ENCODE peak calls at places on chromosomes 1 and 21, in seven cellular contexts. N, B, T, U, Q, K and O are unnamed samples.

GRCh38 chr1:1916882-1917281 is 1.8 kb downstream of the CALML6 start:
- DNase-seq in K (no peak), N (no peak), T (no peak), B (no peak), Q (no peak), U (no peak), O (no peak)

GRCh38 chr1:151935154-151935553 is 25.8 kb upstream of the THEM4 start:
- DNase-seq in T (no peak), N (peak), Q (no peak), U (no peak), K (no peak), B (no peak), O (no peak)

GRCh38 chr1:8430476-8430875 is 112.6 kb downstream of the SLC45A1 start:
- DNase-seq in K (no peak), B (no peak), N (no peak), U (no peak), T (no peak), Q (no peak), O (no peak)

GRCh38 chr1:205951746-205952145 is 8.5 kb upstream of the SLC26A9 start:
- DNase-seq in N (no peak), Q (no peak), K (no peak), U (no peak), T (no peak), B (no peak), O (no peak)

GRCh38 chr21:44919913-44920693 is 596 bp downstream of the ITGB2 start:
- DNase-seq in N (no peak), K (peak), U (no peak), B (no peak), T (no peak), Q (no peak), O (no peak)

GRCh38 chr1:65141394-65141793 is 6.6 kb upstream of the AK4 start:
- DNase-seq in N (no peak), B (no peak), U (no peak), T (no peak), Q (no peak), K (no peak), O (no peak)

GRCh38 chr1:112614460-112615065 is 4.4 kb downstream of the ST7L start:
- DNase-seq in U (no peak), K (no peak), N (peak), B (no peak), Q (no peak), T (no peak), O (no peak)

GRCh38 chr1:89911186-89911976 is 83.5 kb upstream of the ZNF326 start:
- DNase-seq in K (no peak), T (no peak), B (no peak), Q (no peak), N (peak), U (no peak), O (no peak)

GRCh38 chr1:100606438-100606837 is 68.5 kb downstream of the GPR88 start:
- DNase-seq in Q (no peak), T (no peak), N (peak), U (no peak), K (peak), B (no peak), O (peak)

DNA sequence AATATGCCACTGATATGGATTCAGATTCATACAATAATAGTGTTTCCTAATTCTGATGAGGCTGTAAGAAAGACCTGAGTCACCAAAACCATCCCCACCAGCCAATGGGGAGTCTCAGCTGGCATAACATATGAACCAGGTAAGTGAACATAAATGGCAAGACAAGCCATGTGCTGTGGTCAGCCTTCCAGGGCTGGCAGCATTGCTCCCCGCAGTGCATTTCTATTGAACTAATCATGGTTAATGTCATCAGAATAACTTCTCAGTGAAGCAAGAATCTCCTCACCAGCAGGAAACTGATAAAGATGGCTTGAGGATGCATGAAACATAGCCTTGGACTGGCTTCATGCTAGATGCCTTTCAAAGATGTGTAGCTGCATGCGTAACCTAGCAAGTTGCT is 87.9 kb downstream of the NTNG1 start:
- DNase-seq in N (peak), K (no peak), U (no peak), B (no peak), Q (no peak), T (no peak), O (no peak)
- TF ChIP-seq CTCF in N (no peak), K (no peak), U (no peak), B (no peak), Q (no peak), T (no peak), O (no peak)

DNA sequence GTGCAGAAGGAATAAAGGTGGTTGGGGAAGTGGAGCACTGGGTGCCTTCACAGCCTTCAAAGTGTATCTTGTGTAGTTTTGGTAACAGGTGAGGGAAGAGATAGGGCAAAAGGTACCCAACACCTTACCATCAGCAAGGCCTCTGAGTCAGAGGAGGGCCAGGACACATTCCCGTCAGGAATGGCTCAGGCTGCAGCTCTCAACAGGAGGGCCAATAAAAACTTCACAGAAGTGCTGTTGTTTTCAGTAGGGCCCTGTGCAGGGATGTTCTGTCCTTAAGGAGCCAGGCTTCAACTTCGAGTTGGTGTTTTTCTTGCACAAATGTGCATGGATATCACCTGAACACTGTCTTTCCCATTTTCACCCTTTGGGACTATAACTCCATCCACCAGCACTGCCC is 333.4 kb downstream of the ASTN1 start:
- DNase-seq in B (no peak), U (no peak), Q (no peak), K (no peak), N (no peak), T (no peak), O (no peak)
- H3K27ac ChIP-seq in B (no peak), U (no peak), Q (no peak), K (no peak), N (no peak), T (no peak), O (no peak)

GRCh38 chr1:160767417-160768294 is 28.3 kb upstream of the LY9 start:
- DNase-seq in U (no peak), N (no peak), K (no peak), B (no peak), T (no peak), Q (no peak), O (no peak)

GRCh38 chr1:160773088-160773487 is 22.9 kb upstream of the LY9 start:
- DNase-seq in T (no peak), B (no peak), Q (no peak), N (no peak), U (no peak), K (no peak), O (no peak)

GRCh38 chr1:160763993-160764392 is 24.9 kb downstream of the SLAMF7 start:
- DNase-seq in K (no peak), U (no peak), Q (no peak), T (no peak), B (no peak), N (no peak), O (no peak)

GRCh38 chr1:160768295-160768657 is 27.7 kb upstream of the LY9 start:
- DNase-seq in N (no peak), Q (no peak), U (no peak), K (peak), B (no peak), T (no peak), O (no peak)
- H3K4me3 ChIP-seq in N (no peak), Q (no peak), U (no peak), K (peak), B (no peak), T (no peak), O (no peak)

GRCh38 chr1:9455487-9456237 is 83.6 kb upstream of the SLC25A33 start:
- DNase-seq in T (no peak), K (peak), B (no peak), Q (peak), U (peak), N (peak), O (no peak)

GRCh38 chr1:9454094-9454418 is 85.2 kb upstream of the SLC25A33 start:
- DNase-seq in N (no peak), B (no peak), Q (no peak), K (no peak), U (no peak), T (no peak), O (no peak)

GRCh38 chr1:9459784-9460407 is 79.4 kb upstream of the SLC25A33 start:
- DNase-seq in Q (no peak), B (no peak), T (no peak), K (no peak), U (peak), N (no peak), O (no peak)

GRCh38 chr1:9454494-9455066 is 84.7 kb upstream of the SLC25A33 start:
- DNase-seq in T (no peak), Q (no peak), B (no peak), N (no peak), U (no peak), K (no peak), O (no peak)

DNA sequence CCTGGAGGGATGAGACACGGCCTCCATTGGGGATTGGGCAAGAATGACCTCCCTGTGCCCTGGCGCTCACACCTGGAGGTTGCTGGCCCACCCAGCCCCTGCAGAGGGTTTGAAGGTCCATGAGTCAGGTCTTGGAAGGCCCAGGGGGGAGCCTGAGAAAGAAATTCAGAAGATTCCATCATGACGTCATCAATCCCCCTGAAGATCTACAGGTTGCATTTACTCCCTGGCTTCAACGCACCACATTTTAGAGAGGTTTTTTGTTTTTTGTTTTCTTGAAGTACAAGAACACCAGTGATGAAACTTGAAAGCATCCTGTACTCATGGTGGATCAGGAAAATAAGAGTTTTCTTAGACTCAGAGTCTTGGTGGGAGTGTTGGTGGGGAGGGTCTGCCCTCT is 82.4 kb upstream of the SLC25A33 start:
- DNase-seq in T (no peak), B (no peak), N (no peak), K (no peak), U (no peak), Q (no peak), O (no peak)
- TF ChIP-seq CTCF in T (no peak), B (no peak), N (no peak), K (no peak), U (no peak), Q (no peak), O (no peak)